ENCODE peak calls at places on chromosomes 5 and 9, in seven cellular contexts. One of them, this sample, is unnamed.

GRCh38 chr9:7086389-7086788 is 328.6 kb downstream of the KDM4C start:
- DNase-seq in activated CD8-positive, alpha-beta memory T cell treated with anti-CD3 and anti-CD28 coated beads for 1 hour: no peak
- DNase-seq in CD8-positive, alpha-beta memory T cell: no peak
- DNase-seq in HFF-Myc: no peak
- DNase-seq in stomach: no peak
- DNase-seq in stimulated activated CD8-positive, alpha-beta memory T cell treated with anti-CD3 and anti-CD28 coated beads, Interleukin-12 subunit alpha, Interleukin-12 subunit beta, amount 100 ng/mL, for 1 hour: no peak
- DNase-seq in activated CD4-positive, alpha-beta T cell treated with anti-CD3 and anti-CD28 coated beads for 24 hours: no peak
- DNase-seq in this sample: no peak

GRCh38 chr5:164728733-164729132 is 1223.3 kb downstream of the MAT2B start:
- DNase-seq in CD8-positive, alpha-beta memory T cell: no peak
- DNase-seq in stimulated activated CD8-positive, alpha-beta memory T cell treated with anti-CD3 and anti-CD28 coated beads, Interleukin-12 subunit alpha, Interleukin-12 subunit beta, amount 100 ng/mL, for 1 hour: no peak
- DNase-seq in activated CD4-positive, alpha-beta T cell treated with anti-CD3 and anti-CD28 coated beads for 24 hours: no peak
- DNase-seq in activated CD8-positive, alpha-beta memory T cell treated with anti-CD3 and anti-CD28 coated beads for 1 hour: no peak
- DNase-seq in stomach: no peak
- DNase-seq in HFF-Myc: no peak
- DNase-seq in this sample: no peak

GRCh38 chr5:159051431-159052281 is 48.1 kb downstream of the EBF1 start:
- DNase-seq in stimulated activated CD8-positive, alpha-beta memory T cell treated with anti-CD3 and anti-CD28 coated beads, Interleukin-12 subunit alpha, Interleukin-12 subunit beta, amount 100 ng/mL, for 1 hour: no peak
- DNase-seq in HFF-Myc: no peak
- DNase-seq in activated CD8-positive, alpha-beta memory T cell treated with anti-CD3 and anti-CD28 coated beads for 1 hour: no peak
- DNase-seq in CD8-positive, alpha-beta memory T cell: no peak
- DNase-seq in stomach: peak; percentile 40
- DNase-seq in activated CD4-positive, alpha-beta T cell treated with anti-CD3 and anti-CD28 coated beads for 24 hours: no peak
- DNase-seq in this sample: no peak

GRCh38 chr5:170439246-170439943 is 50.2 kb upstream of the KCNMB1 start:
- DNase-seq in activated CD4-positive, alpha-beta T cell treated with anti-CD3 and anti-CD28 coated beads for 24 hours: no peak
- DNase-seq in stimulated activated CD8-positive, alpha-beta memory T cell treated with anti-CD3 and anti-CD28 coated beads, Interleukin-12 subunit alpha, Interleukin-12 subunit beta, amount 100 ng/mL, for 1 hour: no peak
- DNase-seq in activated CD8-positive, alpha-beta memory T cell treated with anti-CD3 and anti-CD28 coated beads for 1 hour: no peak
- DNase-seq in HFF-Myc: no peak
- DNase-seq in stomach: no peak
- DNase-seq in CD8-positive, alpha-beta memory T cell: no peak
- DNase-seq in this sample: no peak

GRCh38 chr9:110440796-110441195 is 103.1 kb upstream of the TXNDC8 start:
- DNase-seq in HFF-Myc: no peak
- DNase-seq in stimulated activated CD8-positive, alpha-beta memory T cell treated with anti-CD3 and anti-CD28 coated beads, Interleukin-12 subunit alpha, Interleukin-12 subunit beta, amount 100 ng/mL, for 1 hour: no peak
- DNase-seq in activated CD8-positive, alpha-beta memory T cell treated with anti-CD3 and anti-CD28 coated beads for 1 hour: no peak
- DNase-seq in stomach: no peak
- DNase-seq in CD8-positive, alpha-beta memory T cell: no peak
- DNase-seq in activated CD4-positive, alpha-beta T cell treated with anti-CD3 and anti-CD28 coated beads for 24 hours: no peak
- DNase-seq in this sample: no peak

GRCh38 chr5:151570512-151571269 is 20.4 kb downstream of the FAT2 start:
- DNase-seq in stimulated activated CD8-positive, alpha-beta memory T cell treated with anti-CD3 and anti-CD28 coated beads, Interleukin-12 subunit alpha, Interleukin-12 subunit beta, amount 100 ng/mL, for 1 hour: no peak
- DNase-seq in activated CD4-positive, alpha-beta T cell treated with anti-CD3 and anti-CD28 coated beads for 24 hours: no peak
- DNase-seq in CD8-positive, alpha-beta memory T cell: no peak
- DNase-seq in HFF-Myc: no peak
- DNase-seq in stomach: no peak
- DNase-seq in activated CD8-positive, alpha-beta memory T cell treated with anti-CD3 and anti-CD28 coated beads for 1 hour: no peak
- DNase-seq in this sample: no peak

GRCh38 chr5:137825165-137825564 is 42.5 kb upstream of the MYOT start:
- DNase-seq in stimulated activated CD8-positive, alpha-beta memory T cell treated with anti-CD3 and anti-CD28 coated beads, Interleukin-12 subunit alpha, Interleukin-12 subunit beta, amount 100 ng/mL, for 1 hour: no peak
- DNase-seq in activated CD8-positive, alpha-beta memory T cell treated with anti-CD3 and anti-CD28 coated beads for 1 hour: no peak
- DNase-seq in CD8-positive, alpha-beta memory T cell: no peak
- DNase-seq in activated CD4-positive, alpha-beta T cell treated with anti-CD3 and anti-CD28 coated beads for 24 hours: no peak
- DNase-seq in stomach: no peak
- DNase-seq in HFF-Myc: no peak
- DNase-seq in this sample: no peak

GRCh38 chr5:87121315-87122170 is 146.1 kb upstream of the RASA1 start:
- DNase-seq in stimulated activated CD8-positive, alpha-beta memory T cell treated with anti-CD3 and anti-CD28 coated beads, Interleukin-12 subunit alpha, Interleukin-12 subunit beta, amount 100 ng/mL, for 1 hour: peak; percentile 23
- DNase-seq in stomach: no peak
- DNase-seq in CD8-positive, alpha-beta memory T cell: peak; percentile 18
- DNase-seq in HFF-Myc: peak; percentile 68
- DNase-seq in activated CD8-positive, alpha-beta memory T cell treated with anti-CD3 and anti-CD28 coated beads for 1 hour: no peak
- DNase-seq in activated CD4-positive, alpha-beta T cell treated with anti-CD3 and anti-CD28 coated beads for 24 hours: no peak
- DNase-seq in this sample: peak; percentile 13

GRCh38 chr9:131296906-131297500 is 7.5 kb downstream of the PLPP7 start:
- DNase-seq in stimulated activated CD8-positive, alpha-beta memory T cell treated with anti-CD3 and anti-CD28 coated beads, Interleukin-12 subunit alpha, Interleukin-12 subunit beta, amount 100 ng/mL, for 1 hour: no peak
- DNase-seq in CD8-positive, alpha-beta memory T cell: no peak
- DNase-seq in activated CD8-positive, alpha-beta memory T cell treated with anti-CD3 and anti-CD28 coated beads for 1 hour: no peak
- DNase-seq in HFF-Myc: no peak
- DNase-seq in stomach: no peak
- DNase-seq in activated CD4-positive, alpha-beta T cell treated with anti-CD3 and anti-CD28 coated beads for 24 hours: no peak
- DNase-seq in this sample: no peak

GRCh38 chr9:4417578-4418325 is 72.5 kb upstream of the SLC1A1 start:
- DNase-seq in stimulated activated CD8-positive, alpha-beta memory T cell treated with anti-CD3 and anti-CD28 coated beads, Interleukin-12 subunit alpha, Interleukin-12 subunit beta, amount 100 ng/mL, for 1 hour: no peak
- DNase-seq in CD8-positive, alpha-beta memory T cell: no peak
- DNase-seq in stomach: no peak
- DNase-seq in activated CD4-positive, alpha-beta T cell treated with anti-CD3 and anti-CD28 coated beads for 24 hours: no peak
- DNase-seq in HFF-Myc: no peak
- DNase-seq in activated CD8-positive, alpha-beta memory T cell treated with anti-CD3 and anti-CD28 coated beads for 1 hour: no peak
- DNase-seq in this sample: no peak

GRCh38 chr5:102368392-102368791 is 72.3 kb upstream of the SLCO4C1 start:
- DNase-seq in HFF-Myc: no peak
- DNase-seq in stomach: no peak
- DNase-seq in stimulated activated CD8-positive, alpha-beta memory T cell treated with anti-CD3 and anti-CD28 coated beads, Interleukin-12 subunit alpha, Interleukin-12 subunit beta, amount 100 ng/mL, for 1 hour: no peak
- DNase-seq in activated CD8-positive, alpha-beta memory T cell treated with anti-CD3 and anti-CD28 coated beads for 1 hour: no peak
- DNase-seq in activated CD4-positive, alpha-beta T cell treated with anti-CD3 and anti-CD28 coated beads for 24 hours: no peak
- DNase-seq in CD8-positive, alpha-beta memory T cell: no peak
- DNase-seq in this sample: no peak

GRCh38 chr5:172946146-172946545 is 13.1 kb upstream of the RPL26L1 start:
- DNase-seq in HFF-Myc: no peak
- DNase-seq in stomach: no peak
- DNase-seq in activated CD4-positive, alpha-beta T cell treated with anti-CD3 and anti-CD28 coated beads for 24 hours: no peak
- DNase-seq in CD8-positive, alpha-beta memory T cell: no peak
- DNase-seq in activated CD8-positive, alpha-beta memory T cell treated with anti-CD3 and anti-CD28 coated beads for 1 hour: no peak
- DNase-seq in stimulated activated CD8-positive, alpha-beta memory T cell treated with anti-CD3 and anti-CD28 coated beads, Interleukin-12 subunit alpha, Interleukin-12 subunit beta, amount 100 ng/mL, for 1 hour: no peak
- DNase-seq in this sample: no peak

GRCh38 chr5:179475211-179475840 is 75.0 kb upstream of the RUFY1 start:
- DNase-seq in activated CD8-positive, alpha-beta memory T cell treated with anti-CD3 and anti-CD28 coated beads for 1 hour: no peak
- DNase-seq in activated CD4-positive, alpha-beta T cell treated with anti-CD3 and anti-CD28 coated beads for 24 hours: no peak
- DNase-seq in stimulated activated CD8-positive, alpha-beta memory T cell treated with anti-CD3 and anti-CD28 coated beads, Interleukin-12 subunit alpha, Interleukin-12 subunit beta, amount 100 ng/mL, for 1 hour: no peak
- DNase-seq in stomach: no peak
- DNase-seq in HFF-Myc: no peak
- DNase-seq in CD8-positive, alpha-beta memory T cell: no peak
- DNase-seq in this sample: no peak

GRCh38 chr5:68848086-68848485 is 245.7 kb upstream of the SLC30A5 start:
- DNase-seq in activated CD4-positive, alpha-beta T cell treated with anti-CD3 and anti-CD28 coated beads for 24 hours: no peak
- DNase-seq in stimulated activated CD8-positive, alpha-beta memory T cell treated with anti-CD3 and anti-CD28 coated beads, Interleukin-12 subunit alpha, Interleukin-12 subunit beta, amount 100 ng/mL, for 1 hour: no peak
- DNase-seq in HFF-Myc: no peak
- DNase-seq in stomach: no peak
- DNase-seq in CD8-positive, alpha-beta memory T cell: no peak
- DNase-seq in activated CD8-positive, alpha-beta memory T cell treated with anti-CD3 and anti-CD28 coated beads for 1 hour: no peak
- DNase-seq in this sample: no peak

GRCh38 chr5:179559280-179560252 is 9.2 kb downstream of the RUFY1 start:
- DNase-seq in HFF-Myc: peak; percentile 96
- DNase-seq in stimulated activated CD8-positive, alpha-beta memory T cell treated with anti-CD3 and anti-CD28 coated beads, Interleukin-12 subunit alpha, Interleukin-12 subunit beta, amount 100 ng/mL, for 1 hour: peak; percentile 81
- DNase-seq in stomach: peak; percentile 98
- DNase-seq in CD8-positive, alpha-beta memory T cell: peak; percentile 91
- DNase-seq in activated CD8-positive, alpha-beta memory T cell treated with anti-CD3 and anti-CD28 coated beads for 1 hour: peak; percentile 69
- DNase-seq in activated CD4-positive, alpha-beta T cell treated with anti-CD3 and anti-CD28 coated beads for 24 hours: peak; percentile 84
- DNase-seq in this sample: peak; percentile 92

GRCh38 chr9:15310448-15310847 is 3.4 kb upstream of the TTC39B start:
- DNase-seq in stimulated activated CD8-positive, alpha-beta memory T cell treated with anti-CD3 and anti-CD28 coated beads, Interleukin-12 subunit alpha, Interleukin-12 subunit beta, amount 100 ng/mL, for 1 hour: no peak
- DNase-seq in CD8-positive, alpha-beta memory T cell: no peak
- DNase-seq in activated CD8-positive, alpha-beta memory T cell treated with anti-CD3 and anti-CD28 coated beads for 1 hour: no peak
- DNase-seq in HFF-Myc: no peak
- DNase-seq in activated CD4-positive, alpha-beta T cell treated with anti-CD3 and anti-CD28 coated beads for 24 hours: no peak
- DNase-seq in stomach: no peak
- DNase-seq in this sample: no peak

This sample was measured in brain pericyte.